ENCODE peak calls at places on chromosomes 3 and 15, in six cellular contexts. N, U, O, Z, I and M are unnamed samples.

GRCh38 chr15:34757262-34757661 is 2.5 kb upstream of the GJD2 start:
- DNase-seq in I (no peak), N (no peak), Z (no peak), O (no peak), U (no peak), M (no peak)

GRCh38 chr3:17745301-17745700 is 2.9 kb upstream of the TBC1D5 start:
- DNase-seq in N (no peak), O (no peak), Z (peak), U (no peak), I (no peak), M (no peak)

GRCh38 chr3:192831111-192831644 is 86.5 kb downstream of the MB21D2 start:
- DNase-seq in N (peak), U (no peak), Z (no peak), I (no peak), O (no peak), M (peak)

GRCh38 chr15:64096486-64097431 is 977 bp downstream of the SNX1 start:
- DNase-seq in U (no peak), I (no peak), Z (peak), N (peak), O (no peak), M (peak)

GRCh38 chr15:30956216-30956803 is 35.1 kb downstream of the MTMR10 start:
- DNase-seq in I (no peak), N (peak), O (no peak), Z (no peak), U (no peak), M (no peak)

GRCh38 chr3:46987485-46988401 is 8.3 kb downstream of the NBEAL2 start:
- DNase-seq in N (peak), Z (no peak), O (peak), U (no peak), I (peak), M (no peak)

GRCh38 chr3:141047168-141047567 is 4.0 kb upstream of the SPSB4 start:
- DNase-seq in O (no peak), U (no peak), I (no peak), Z (no peak), N (no peak), M (no peak)

GRCh38 chr15:58355352-58355964 is 76.3 kb upstream of the LIPC start:
- DNase-seq in O (no peak), N (no peak), I (no peak), Z (no peak), U (no peak), M (no peak)

GRCh38 chr3:47884603-47885002 is 81.7 kb downstream of the DHX30 start:
- DNase-seq in I (no peak), Z (no peak), U (no peak), O (no peak), N (no peak), M (no peak)

GRCh38 chr15:56098230-56098899 is 105.0 kb upstream of the NEDD4 start:
- DNase-seq in I (no peak), N (no peak), O (no peak), U (no peak), Z (no peak), M (no peak)

GRCh38 chr3:146165370-146165769 is 4.4 kb upstream of the PLOD2 start:
- DNase-seq in Z (no peak), N (peak), I (no peak), U (no peak), O (no peak), M (peak)

GRCh38 chr3:37861540-37862051 is at the start of gene CTDSPL:
- DNase-seq in O (peak), I (peak), Z (peak), N (peak), U (no peak), M (peak)

GRCh38 chr15:67807836-67808235 is 17.5 kb upstream of the SKOR1 start:
- DNase-seq in I (no peak), N (no peak), O (no peak), Z (no peak), U (no peak), M (no peak)

GRCh38 chr3:186320862-186321568 is 41.0 kb downstream of the DGKG start:
- DNase-seq in I (no peak), O (no peak), Z (no peak), N (no peak), U (no peak), M (peak)

GRCh38 chr3:42012935-42013651 is 51.2 kb upstream of the ULK4 start:
- DNase-seq in O (peak), I (peak), U (no peak), Z (peak), N (peak), M (peak)

GRCh38 chr15:74261041-74261440 is 24.9 kb downstream of the CCDC33 start:
- DNase-seq in O (no peak), Z (peak), U (no peak), N (no peak), I (no peak), M (no peak)

GRCh38 chr3:136787226-136787793 is 31.6 kb upstream of the SLC35G2 start:
- DNase-seq in N (peak), O (no peak), I (no peak), U (no peak), Z (peak), M (peak)

GRCh38 chr3:138479355-138479964 is 45.0 kb downstream of the ESYT3 start:
- DNase-seq in U (no peak), O (no peak), Z (no peak), N (peak), I (no peak), M (peak)

GRCh38 chr3:47889001-47889757 is 86.2 kb downstream of the DHX30 start:
- DNase-seq in U (no peak), O (no peak), I (no peak), Z (no peak), N (peak), M (no peak)

GRCh38 chr3:177778633-177779032 is 581.4 kb upstream of the TBL1XR1 start:
- DNase-seq in U (no peak), N (no peak), O (no peak), I (no peak), Z (no peak), M (no peak)

GRCh38 chr15:60647246-60647645 is 168.3 kb upstream of the ICE2 start:
- DNase-seq in U (no peak), Z (no peak), N (no peak), I (no peak), O (no peak), M (no peak)

GRCh38 chr15:62389887-62390792 is 225.1 kb upstream of the C2CD4B start:
- DNase-seq in I (peak), Z (peak), O (peak), N (peak), U (peak), M (peak)

GRCh38 chr15:62390793-62391543 is 225.9 kb upstream of the C2CD4B start:
- DNase-seq in O (peak), Z (peak), I (peak), N (peak), U (no peak), M (peak)

GRCh38 chr15:62392411-62392810 is 227.3 kb upstream of the C2CD4B start:
- DNase-seq in O (no peak), U (no peak), I (no peak), Z (peak), N (no peak), M (peak)

GRCh38 chr15:62393196-62393595 is 228.1 kb upstream of the C2CD4B start:
- DNase-seq in O (no peak), U (no peak), I (no peak), N (no peak), Z (no peak), M (peak)

DNA sequence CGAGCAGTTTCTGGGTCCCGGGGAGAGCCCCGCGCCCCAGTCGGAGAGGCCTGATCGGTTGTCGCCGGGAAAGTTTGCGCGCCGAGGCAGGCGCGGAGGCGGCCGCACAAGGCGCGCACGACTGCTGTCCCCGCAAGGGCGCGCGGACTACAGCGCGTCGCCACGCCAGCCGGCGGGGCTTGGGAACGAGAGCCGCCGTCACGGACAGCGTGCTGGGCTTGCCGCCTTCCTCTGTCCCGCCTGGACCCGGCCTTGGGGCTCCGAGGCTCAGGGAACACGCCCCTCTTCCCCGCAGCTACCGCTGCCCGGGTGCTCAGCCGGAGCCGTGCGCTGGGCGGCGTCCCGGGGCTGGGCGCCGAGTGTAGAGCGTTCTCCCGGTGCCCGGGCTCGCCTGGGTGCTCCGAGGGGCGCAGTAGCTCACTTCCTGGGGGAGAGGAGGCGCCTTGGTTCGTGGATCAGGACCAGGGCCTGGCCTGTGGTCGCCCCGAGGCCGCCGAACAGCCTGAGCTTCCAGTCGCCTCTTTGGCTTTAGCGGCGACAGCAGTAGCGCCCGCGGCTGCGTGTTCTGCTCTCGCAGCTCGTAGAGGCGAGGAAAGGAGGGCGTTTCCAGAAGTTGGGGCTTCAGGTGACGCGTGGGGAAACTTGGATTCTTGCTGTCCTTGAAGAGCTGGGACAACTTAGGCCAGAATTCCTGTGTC is 226.6 kb upstream of the C2CD4B start:
- DNase-seq in U (peak), N (peak), Z (peak), I (peak), O (no peak), M (peak)
- H3K4me3 ChIP-seq in U (peak), N (peak), Z (peak), I (peak), O (peak), M (peak)

GRCh38 chr15:43900964-43901363 is 74.2 kb downstream of the WDR76 start:
- DNase-seq in Z (no peak), I (no peak), O (no peak), U (no peak), N (no peak), M (no peak)

GRCh38 chr15:43893956-43894355 is 67.2 kb downstream of the WDR76 start:
- DNase-seq in O (no peak), U (no peak), N (no peak), Z (no peak), I (no peak), M (no peak)

GRCh38 chr15:43895586-43895985 is 68.8 kb downstream of the WDR76 start:
- DNase-seq in N (no peak), I (no peak), U (no peak), Z (no peak), O (no peak), M (no peak)

GRCh38 chr15:43899928-43900327 is 73.1 kb downstream of the WDR76 start:
- DNase-seq in Z (no peak), I (no peak), O (no peak), U (no peak), N (no peak), M (no peak)

GRCh38 chr15:43896543-43896942 is 69.7 kb downstream of the WDR76 start:
- DNase-seq in Z (no peak), O (no peak), N (no peak), U (no peak), I (no peak), M (no peak)
- TF ChIP-seq CTCF in Z (no peak), O (no peak), N (no peak), U (no peak), I (no peak), M (no peak)

GRCh38 chr15:90882781-90883525 is 1.4 kb upstream of the FES start:
- DNase-seq in N (no peak), O (no peak), Z (no peak), I (peak), U (no peak), M (no peak)
- H3K4me3 ChIP-seq in N (no peak), O (no peak), Z (no peak), I (no peak), U (no peak), M (no peak)

DNA sequence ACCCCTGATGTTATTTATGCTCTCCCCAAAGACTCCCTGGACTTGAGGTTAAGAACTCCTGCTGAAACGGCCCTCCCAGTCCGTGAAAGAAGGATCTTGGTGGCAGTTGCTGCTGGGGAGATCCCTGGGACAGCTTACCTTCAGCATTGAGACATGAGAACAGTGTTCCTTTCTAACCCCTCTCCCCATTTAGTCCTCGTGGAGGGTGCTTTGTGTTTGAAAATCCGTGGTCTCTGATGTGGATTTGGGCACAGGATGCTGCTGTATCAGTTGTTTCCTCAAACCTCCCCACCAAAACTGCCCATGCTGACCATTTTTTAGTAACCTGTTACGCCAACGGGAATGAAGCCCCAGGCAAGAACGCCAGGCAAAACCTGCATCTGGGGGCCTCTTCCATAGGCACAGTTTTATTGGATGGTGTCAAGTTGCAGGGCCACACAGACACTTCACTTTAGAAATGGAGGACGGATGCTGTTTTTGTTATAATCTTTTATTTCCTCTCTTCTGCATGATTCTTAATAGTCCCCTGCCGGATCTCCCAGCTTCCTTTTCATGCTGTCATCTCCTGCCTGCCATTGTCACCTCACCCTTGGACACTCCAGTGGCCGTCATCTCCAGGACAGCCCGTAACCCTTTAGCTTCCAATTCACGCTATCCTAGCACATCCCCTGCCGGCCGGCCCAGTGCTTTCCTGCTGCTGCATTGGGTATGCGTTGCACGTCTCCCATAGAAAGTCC is 31.7 kb upstream of the CEMIP start:
- DNase-seq in I (no peak), U (no peak), O (no peak), Z (no peak), N (no peak), M (no peak)
- TF ChIP-seq CTCF in I (no peak), U (no peak), O (no peak), Z (no peak), N (peak), M (no peak)